ENCODE peak calls at places on chromosome 9, in nine cellular contexts. One of them, this sample, is unnamed.

GRCh38 chr9:87613265-87614111 is 112.4 kb upstream of the CTSL start:
- DNase-seq in PC-3: no peak
- DNase-seq in AG04450: no peak
- DNase-seq in mammary epithelial cell: peak
- DNase-seq in tibial artery: no peak
- DNase-seq in DND-41: no peak
- DNase-seq in HFFc6: no peak
- DNase-seq in right lobe of liver: peak
- DNase-seq in K562: no peak
- DNase-seq in this sample: no peak

GRCh38 chr9:22863736-22864135 is 417.1 kb downstream of the DMRTA1 start:
- DNase-seq in PC-3: no peak
- DNase-seq in AG04450: no peak
- DNase-seq in mammary epithelial cell: no peak
- DNase-seq in tibial artery: no peak
- DNase-seq in DND-41: no peak
- DNase-seq in HFFc6: no peak
- DNase-seq in right lobe of liver: no peak
- DNase-seq in K562: no peak
- DNase-seq in this sample: no peak

GRCh38 chr9:95880011-95880690 is 4.7 kb downstream of the ERCC6L2 start:
- DNase-seq in PC-3: peak
- DNase-seq in AG04450: peak
- DNase-seq in mammary epithelial cell: no peak
- DNase-seq in tibial artery: no peak
- DNase-seq in DND-41: no peak
- DNase-seq in HFFc6: peak
- DNase-seq in right lobe of liver: no peak
- DNase-seq in K562: no peak
- DNase-seq in this sample: no peak

GRCh38 chr9:131528886-131529505 is 2.1 kb downstream of the UCK1 start:
- DNase-seq in PC-3: no peak
- DNase-seq in AG04450: no peak
- DNase-seq in mammary epithelial cell: no peak
- DNase-seq in tibial artery: no peak
- DNase-seq in DND-41: no peak
- DNase-seq in HFFc6: no peak
- DNase-seq in right lobe of liver: peak
- DNase-seq in K562: no peak
- DNase-seq in this sample: no peak

GRCh38 chr9:12697719-12698118 is 4.5 kb downstream of the TYRP1 start:
- DNase-seq in PC-3: no peak
- DNase-seq in AG04450: no peak
- DNase-seq in mammary epithelial cell: no peak
- DNase-seq in tibial artery: no peak
- DNase-seq in DND-41: no peak
- DNase-seq in HFFc6: no peak
- DNase-seq in right lobe of liver: no peak
- DNase-seq in K562: no peak
- DNase-seq in this sample: no peak

GRCh38 chr9:35195683-35196082 is 33.9 kb downstream of the UNC13B start:
- DNase-seq in PC-3: no peak
- DNase-seq in AG04450: no peak
- DNase-seq in mammary epithelial cell: no peak
- DNase-seq in tibial artery: no peak
- DNase-seq in DND-41: no peak
- DNase-seq in HFFc6: peak
- DNase-seq in right lobe of liver: no peak
- DNase-seq in K562: no peak
- DNase-seq in this sample: no peak

GRCh38 chr9:27385606-27386005 is 88.7 kb upstream of the EQTN start:
- DNase-seq in PC-3: no peak
- DNase-seq in AG04450: no peak
- DNase-seq in mammary epithelial cell: peak
- DNase-seq in tibial artery: no peak
- DNase-seq in DND-41: no peak
- DNase-seq in HFFc6: no peak
- DNase-seq in right lobe of liver: peak
- DNase-seq in K562: no peak
- DNase-seq in this sample: no peak

GRCh38 chr9:113978954-113979712 is 99.0 kb downstream of the AMBP start:
- DNase-seq in PC-3: peak
- DNase-seq in AG04450: no peak
- DNase-seq in mammary epithelial cell: no peak
- DNase-seq in tibial artery: no peak
- DNase-seq in DND-41: no peak
- DNase-seq in HFFc6: peak
- DNase-seq in right lobe of liver: no peak
- DNase-seq in K562: no peak
- DNase-seq in this sample: no peak

GRCh38 chr9:94097788-94098413 is 13.6 kb downstream of the PTPDC1 start:
- DNase-seq in PC-3: peak
- DNase-seq in AG04450: peak
- DNase-seq in mammary epithelial cell: peak
- DNase-seq in tibial artery: no peak
- DNase-seq in DND-41: no peak
- DNase-seq in HFFc6: peak
- DNase-seq in right lobe of liver: no peak
- DNase-seq in K562: no peak
- DNase-seq in this sample: peak

GRCh38 chr9:95509851-95510529 is 6.8 kb downstream of the PTCH1 start:
- DNase-seq in PC-3: no peak
- DNase-seq in AG04450: no peak
- DNase-seq in mammary epithelial cell: no peak
- DNase-seq in tibial artery: no peak
- DNase-seq in DND-41: no peak
- DNase-seq in HFFc6: peak
- DNase-seq in right lobe of liver: no peak
- DNase-seq in K562: peak
- DNase-seq in this sample: no peak

GRCh38 chr9:121298689-121299112 is 30.7 kb downstream of the GSN start:
- DNase-seq in PC-3: no peak
- DNase-seq in AG04450: no peak
- DNase-seq in mammary epithelial cell: no peak
- DNase-seq in tibial artery: peak
- DNase-seq in DND-41: no peak
- DNase-seq in HFFc6: no peak
- DNase-seq in right lobe of liver: no peak
- DNase-seq in K562: no peak
- DNase-seq in this sample: no peak

GRCh38 chr9:92289708-92290390 is 3.6 kb downstream of the IARS1 start:
- DNase-seq in PC-3: no peak
- DNase-seq in AG04450: no peak
- DNase-seq in mammary epithelial cell: no peak
- DNase-seq in tibial artery: no peak
- DNase-seq in DND-41: no peak
- DNase-seq in HFFc6: peak
- DNase-seq in right lobe of liver: no peak
- DNase-seq in K562: no peak
- DNase-seq in this sample: no peak

GRCh38 chr9:37643214-37643613 is 7.5 kb upstream of the FRMPD1 start:
- DNase-seq in PC-3: no peak
- DNase-seq in AG04450: no peak
- DNase-seq in mammary epithelial cell: no peak
- DNase-seq in tibial artery: no peak
- DNase-seq in DND-41: no peak
- DNase-seq in HFFc6: no peak
- DNase-seq in right lobe of liver: no peak
- DNase-seq in K562: no peak
- DNase-seq in this sample: no peak

GRCh38 chr9:68844623-68845612 is 139.9 kb downstream of the PIP5K1B start:
- DNase-seq in PC-3: peak
- DNase-seq in AG04450: no peak
- DNase-seq in mammary epithelial cell: no peak
- DNase-seq in tibial artery: no peak
- DNase-seq in DND-41: peak
- DNase-seq in HFFc6: no peak
- DNase-seq in right lobe of liver: peak
- DNase-seq in K562: peak
- DNase-seq in this sample: no peak

GRCh38 chr9:108434502-108434901 is 421.3 kb downstream of the ACTL7B start:
- DNase-seq in PC-3: no peak
- DNase-seq in AG04450: no peak
- DNase-seq in mammary epithelial cell: no peak
- DNase-seq in tibial artery: no peak
- DNase-seq in DND-41: no peak
- DNase-seq in HFFc6: no peak
- DNase-seq in right lobe of liver: no peak
- DNase-seq in K562: no peak
- DNase-seq in this sample: peak

GRCh38 chr9:76107487-76107886 is 217.0 kb downstream of the PCSK5 start:
- DNase-seq in PC-3: no peak
- DNase-seq in AG04450: no peak
- DNase-seq in mammary epithelial cell: no peak
- DNase-seq in tibial artery: peak
- DNase-seq in DND-41: no peak
- DNase-seq in HFFc6: no peak
- DNase-seq in right lobe of liver: no peak
- DNase-seq in K562: no peak
- DNase-seq in this sample: no peak

GRCh38 chr9:2722715-2723114 is 5.4 kb downstream of the KCNV2 start:
- DNase-seq in PC-3: no peak
- DNase-seq in AG04450: no peak
- DNase-seq in mammary epithelial cell: peak
- DNase-seq in tibial artery: no peak
- DNase-seq in DND-41: no peak
- DNase-seq in HFFc6: peak
- DNase-seq in right lobe of liver: no peak
- DNase-seq in K562: no peak
- DNase-seq in this sample: peak

GRCh38 chr9:91880378-91880972 is 69.6 kb downstream of the ROR2 start:
- DNase-seq in PC-3: no peak
- DNase-seq in AG04450: no peak
- DNase-seq in mammary epithelial cell: no peak
- DNase-seq in tibial artery: no peak
- DNase-seq in DND-41: no peak
- DNase-seq in HFFc6: no peak
- DNase-seq in right lobe of liver: no peak
- DNase-seq in K562: no peak
- DNase-seq in this sample: no peak

GRCh38 chr9:130461218-130461630 is 16.5 kb downstream of the ASS1 start:
- DNase-seq in PC-3: peak
- DNase-seq in AG04450: no peak
- DNase-seq in mammary epithelial cell: peak
- DNase-seq in tibial artery: no peak
- DNase-seq in DND-41: peak
- DNase-seq in HFFc6: no peak
- DNase-seq in right lobe of liver: no peak
- DNase-seq in K562: peak
- DNase-seq in this sample: peak

DNA sequence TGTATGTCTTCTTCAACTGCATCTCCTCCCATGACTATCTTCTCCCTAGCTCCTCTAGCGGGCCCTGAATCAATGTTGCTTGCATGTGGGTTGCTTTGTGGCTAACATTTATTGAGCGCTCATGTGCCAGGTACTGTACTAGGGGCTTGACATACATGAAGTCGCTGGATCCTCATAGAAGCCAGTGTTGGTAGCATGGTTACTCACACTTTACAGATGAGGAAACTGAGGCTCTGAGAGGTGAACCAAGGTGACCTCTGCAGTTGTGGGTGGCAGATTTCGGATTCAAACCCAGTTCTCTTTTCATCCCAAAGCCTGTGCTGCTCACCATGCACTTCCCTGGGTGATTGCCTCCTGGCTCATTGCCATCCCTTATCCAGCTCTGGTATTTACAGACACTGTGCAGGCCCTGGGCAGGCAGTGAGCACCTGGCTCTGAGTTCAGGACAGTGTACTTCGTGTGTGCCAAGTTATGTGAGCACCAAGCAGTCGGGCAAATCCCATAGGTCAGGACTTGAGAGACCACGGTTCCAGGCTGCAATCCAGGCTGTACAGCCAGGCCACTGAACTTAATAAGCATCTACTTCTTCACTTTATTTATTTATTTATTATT is 1.3 kb downstream of the LRSAM1 start:
- DNase-seq in PC-3: peak
- DNase-seq in AG04450: no peak
- DNase-seq in mammary epithelial cell: peak
- DNase-seq in tibial artery: no peak
- DNase-seq in DND-41: no peak
- DNase-seq in HFFc6: peak
- DNase-seq in right lobe of liver: peak
- DNase-seq in K562: no peak
- DNase-seq in this sample: no peak
- TF ChIP-seq CTCF in PC-3: no peak
- TF ChIP-seq CTCF in AG04450: no peak
- TF ChIP-seq CTCF in mammary epithelial cell: peak
- TF ChIP-seq CTCF in tibial artery: no peak
- TF ChIP-seq CTCF in DND-41: no peak
- TF ChIP-seq CTCF in HFFc6: peak
- TF ChIP-seq CTCF in right lobe of liver: no peak
- TF ChIP-seq CTCF in K562: no peak
- TF ChIP-seq CTCF in this sample: no peak

GRCh38 chr9:109953813-109954489 is 174.0 kb downstream of the PALM2AKAP2 start:
- DNase-seq in PC-3: no peak
- DNase-seq in AG04450: no peak
- DNase-seq in mammary epithelial cell: no peak
- DNase-seq in tibial artery: no peak
- DNase-seq in DND-41: no peak
- DNase-seq in HFFc6: no peak
- DNase-seq in right lobe of liver: no peak
- DNase-seq in K562: no peak
- DNase-seq in this sample: no peak
- TF ChIP-seq CTCF in PC-3: peak
- TF ChIP-seq CTCF in AG04450: peak
- TF ChIP-seq CTCF in mammary epithelial cell: peak
- TF ChIP-seq CTCF in tibial artery: no peak
- TF ChIP-seq CTCF in DND-41: peak
- TF ChIP-seq CTCF in HFFc6: peak
- TF ChIP-seq CTCF in right lobe of liver: no peak
- TF ChIP-seq CTCF in K562: peak
- TF ChIP-seq CTCF in this sample: no peak

GRCh38 chr9:18173923-18174322 is 300.0 kb upstream of the ADAMTSL1 start:
- DNase-seq in PC-3: no peak
- DNase-seq in AG04450: no peak
- DNase-seq in mammary epithelial cell: no peak
- DNase-seq in tibial artery: no peak
- DNase-seq in DND-41: no peak
- DNase-seq in HFFc6: no peak
- DNase-seq in right lobe of liver: no peak
- DNase-seq in K562: no peak
- DNase-seq in this sample: no peak
- TF ChIP-seq CTCF in PC-3: no peak
- TF ChIP-seq CTCF in AG04450: peak
- TF ChIP-seq CTCF in mammary epithelial cell: no peak
- TF ChIP-seq CTCF in tibial artery: no peak
- TF ChIP-seq CTCF in DND-41: no peak
- TF ChIP-seq CTCF in HFFc6: no peak
- TF ChIP-seq CTCF in right lobe of liver: no peak
- TF ChIP-seq CTCF in K562: no peak
- TF ChIP-seq CTCF in this sample: no peak

DNA sequence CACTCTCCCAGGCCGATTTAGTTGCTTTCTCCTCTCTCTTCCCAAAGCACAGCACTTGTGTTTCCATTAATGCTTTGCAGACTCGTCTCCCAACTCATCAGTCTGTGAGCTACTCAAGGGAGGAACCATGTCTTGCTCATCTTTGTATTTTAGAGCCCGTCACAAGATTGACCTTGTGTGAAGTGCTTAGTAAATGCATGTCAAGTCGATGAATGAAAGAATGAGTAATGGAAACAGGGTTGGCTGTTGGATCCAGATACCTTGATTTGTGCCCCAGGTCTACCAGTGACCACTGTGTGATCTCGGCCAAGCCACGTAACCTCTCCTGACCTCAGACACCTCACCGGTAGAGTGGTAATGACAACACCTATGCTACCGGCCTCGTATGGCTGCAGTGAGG is 99.2 kb downstream of the KLF4 start:
- DNase-seq in PC-3: no peak
- DNase-seq in AG04450: no peak
- DNase-seq in mammary epithelial cell: peak
- DNase-seq in tibial artery: no peak
- DNase-seq in DND-41: no peak
- DNase-seq in HFFc6: no peak
- DNase-seq in right lobe of liver: no peak
- DNase-seq in K562: no peak
- DNase-seq in this sample: no peak
- TF ChIP-seq CTCF in PC-3: no peak
- TF ChIP-seq CTCF in AG04450: no peak
- TF ChIP-seq CTCF in mammary epithelial cell: no peak
- TF ChIP-seq CTCF in tibial artery: no peak
- TF ChIP-seq CTCF in DND-41: no peak
- TF ChIP-seq CTCF in HFFc6: no peak
- TF ChIP-seq CTCF in right lobe of liver: no peak
- TF ChIP-seq CTCF in K562: no peak
- TF ChIP-seq CTCF in this sample: no peak

This sample was measured in RWPE1.